ENCODE peak calls at places on chromosomes 12 and 14, in nine cellular contexts. Y is GM23248, C is HCT116, H is fibroblast of lung, T is lung, B is right cardiac atrium, F is uterus, Z is mesenchymal stem cell, D is cardiac muscle cell. P is an unnamed sample.

GRCh38 chr14:67335781-67336180 is 23.8 kb downstream of the ATP6V1D start:
- DNase-seq in D (peak), F (no peak), C (peak), Y (peak), Z (peak), B (no peak), T (no peak), H (no peak), P (no peak)

GRCh38 chr14:96100171-96101064 is 61.3 kb downstream of the C14orf132 start:
- DNase-seq in F (peak), Y (peak), Z (peak), C (peak), H (peak), D (peak), T (peak), B (peak), P (peak)

GRCh38 chr14:72947366-72948160 is 21.3 kb downstream of the DCAF4 start:
- DNase-seq in D (no peak), B (no peak), Y (peak), F (no peak), T (no peak), H (peak), C (no peak), Z (no peak), P (no peak)

GRCh38 chr12:49964849-49965624 is 3.4 kb downstream of the AQP5 start:
- DNase-seq in Z (no peak), T (no peak), C (no peak), Y (no peak), D (no peak), F (no peak), B (no peak), H (no peak), P (no peak)

GRCh38 chr14:67285876-67286452 is 44.7 kb downstream of the PALS1 start:
- DNase-seq in B (no peak), D (peak), F (no peak), H (peak), T (no peak), C (peak), Y (peak), Z (peak), P (no peak)

GRCh38 chr14:101492716-101493115 is 68.6 kb upstream of the DIO3 start:
- DNase-seq in T (no peak), D (no peak), H (no peak), Y (no peak), Z (no peak), F (peak), B (peak), C (no peak), P (no peak)

GRCh38 chr12:117803013-117803412 is 165.8 kb downstream of the KSR2 start:
- DNase-seq in Y (no peak), B (no peak), T (no peak), C (no peak), Z (no peak), F (no peak), D (no peak), H (no peak), P (no peak)

GRCh38 chr12:89278862-89279261 is 73.4 kb downstream of the DUSP6 start:
- DNase-seq in Z (no peak), C (no peak), D (no peak), Y (no peak), H (no peak), B (no peak), F (no peak), T (no peak), P (no peak)

GRCh38 chr14:68111733-68112270 is 292.2 kb downstream of the RAD51B start:
- DNase-seq in C (no peak), T (no peak), F (no peak), B (no peak), Y (no peak), D (no peak), Z (no peak), H (no peak), P (no peak)

GRCh38 chr14:74324945-74325361 is 22.2 kb upstream of the ABCD4 start:
- DNase-seq in D (peak), B (no peak), Z (peak), C (no peak), H (no peak), Y (peak), F (no peak), T (no peak), P (no peak)

GRCh38 chr12:98894412-98895085 is 249.5 kb downstream of the APAF1 start:
- DNase-seq in H (no peak), Z (no peak), Y (peak), C (no peak), D (peak), F (no peak), B (peak), T (no peak), P (no peak)

GRCh38 chr14:72597834-72598233 is 296.1 kb downstream of the DPF3 start:
- DNase-seq in H (no peak), Y (no peak), B (no peak), D (no peak), T (no peak), F (no peak), C (no peak), Z (no peak), P (no peak)

GRCh38 chr14:22920697-22921096 is 1.7 kb upstream of the RBM23 start:
- DNase-seq in D (no peak), H (no peak), Z (no peak), C (no peak), T (no peak), B (no peak), F (no peak), Y (no peak), P (no peak)

GRCh38 chr12:28578361-28578760 is 388.1 kb downstream of the CCDC91 start:
- DNase-seq in C (no peak), F (peak), D (no peak), H (peak), T (no peak), Y (peak), B (no peak), Z (no peak), P (no peak)

GRCh38 chr12:1606021-1606622 is 11.7 kb upstream of the FBXL14 start:
- DNase-seq in B (peak), C (peak), T (peak), Z (peak), H (peak), Y (peak), D (peak), F (peak), P (peak)

GRCh38 chr14:68956728-68957127 is 22.4 kb downstream of the ACTN1 start:
- DNase-seq in C (no peak), F (no peak), H (no peak), T (no peak), Y (peak), D (no peak), B (no peak), Z (peak), P (no peak)

GRCh38 chr12:99418379-99418778 is 229.2 kb upstream of the GARIN6 start:
- DNase-seq in B (no peak), D (no peak), Z (no peak), H (no peak), C (no peak), F (no peak), T (no peak), Y (no peak), P (no peak)

GRCh38 chr12:25864287-25864686 is 94.2 kb upstream of the RASSF8 start:
- DNase-seq in F (no peak), T (no peak), C (no peak), Z (peak), Y (peak), D (no peak), B (no peak), H (peak), P (no peak)

GRCh38 chr12:121025442-121026226 is 9.3 kb upstream of the C12orf43 start:
- DNase-seq in C (no peak), T (no peak), F (no peak), H (no peak), D (no peak), Z (no peak), B (no peak), Y (peak), P (no peak)

GRCh38 chr12:87848248-87848868 is 180.8 kb downstream of the C12orf50 start:
- DNase-seq in H (peak), Z (peak), Y (peak), B (no peak), C (peak), D (peak), T (no peak), F (no peak), P (no peak)

GRCh38 chr12:92129609-92130008 is 16.0 kb downstream of the BTG1 start:
- DNase-seq in F (no peak), C (no peak), Y (no peak), B (no peak), H (no peak), T (no peak), D (no peak), Z (no peak), P (no peak)

GRCh38 chr14:96934961-96935360 is 137.8 kb downstream of the VRK1 start:
- DNase-seq in B (no peak), F (no peak), D (no peak), Y (no peak), T (no peak), Z (no peak), C (no peak), H (no peak), P (no peak)

GRCh38 chr14:101965796-101966718 is 1.7 kb downstream of the DYNC1H1 start:
- DNase-seq in C (no peak), Y (peak), B (no peak), H (peak), F (no peak), Z (peak), T (no peak), D (no peak), P (no peak)

GRCh38 chr12:16606936-16607335 is 974 bp upstream of the LMO3 start:
- DNase-seq in D (peak), H (no peak), Y (no peak), B (peak), T (no peak), F (peak), C (no peak), Z (no peak), P (no peak)

GRCh38 chr14:64438181-64438839 is 27.0 kb upstream of the AKAP5 start:
- DNase-seq in B (no peak), C (peak), D (no peak), F (no peak), Z (peak), H (peak), Y (peak), T (no peak), P (no peak)

GRCh38 chr12:51326762-51327439 is 2.9 kb upstream of the BIN2 start:
- DNase-seq in Z (peak), F (no peak), D (no peak), H (peak), B (peak), C (no peak), T (no peak), Y (peak), P (no peak)

GRCh38 chr12:74890237-74890599 is 319.4 kb downstream of the KCNC2 start:
- DNase-seq in F (no peak), Y (peak), D (peak), H (peak), B (no peak), Z (peak), T (no peak), C (peak), P (no peak)

GRCh38 chr12:102023343-102023930 is 38.4 kb downstream of the WASHC3 start:
- DNase-seq in H (peak), T (no peak), F (no peak), Z (peak), D (no peak), Y (peak), B (no peak), C (no peak), P (no peak)

GRCh38 chr12:124422142-124422569 is 127.3 kb downstream of the RFLNA start:
- DNase-seq in Y (peak), B (peak), D (no peak), F (peak), H (no peak), Z (no peak), T (peak), C (no peak), P (no peak)

GRCh38 chr12:42145552-42146215 is 1.0 kb upstream of the GXYLT1 start:
- DNase-seq in H (no peak), B (no peak), Z (peak), D (peak), F (no peak), Y (no peak), T (no peak), C (no peak), P (no peak)

GRCh38 chr12:12008232-12008850 is 62.4 kb upstream of the BCL2L14 start:
- DNase-seq in D (no peak), B (no peak), Z (no peak), T (no peak), C (no peak), H (peak), Y (no peak), F (no peak), P (no peak)

GRCh38 chr12:120783197-120783596 is 57.6 kb downstream of the ACADS start:
- DNase-seq in Z (peak), H (peak), Y (peak), F (no peak), C (peak), D (no peak), B (no peak), T (no peak), P (no peak)

GRCh38 chr12:63129927-63130326 is 21.1 kb downstream of the AVPR1A start:
- DNase-seq in D (no peak), T (no peak), H (no peak), Y (no peak), Z (no peak), B (no peak), C (no peak), F (no peak), P (no peak)

GRCh38 chr12:75437564-75437963 is 43.0 kb upstream of the GLIPR1 start:
- DNase-seq in Y (peak), C (no peak), F (no peak), T (no peak), D (no peak), B (no peak), Z (peak), H (peak), P (no peak)

GRCh38 chr14:89921346-89921745 is 33.2 kb downstream of the EFCAB11 start:
- DNase-seq in Z (no peak), F (no peak), Y (peak), D (no peak), T (no peak), H (peak), B (no peak), C (no peak), P (no peak)

GRCh38 chr14:99524091-99524661 is 43.0 kb downstream of the CCNK start:
- DNase-seq in D (no peak), T (no peak), Y (no peak), F (no peak), H (peak), Z (peak), B (peak), C (no peak), P (no peak)

GRCh38 chr12:104653730-104654328 is 197.1 kb downstream of the CHST11 start:
- DNase-seq in B (no peak), Z (no peak), Y (peak), F (no peak), H (no peak), C (no peak), T (no peak), D (no peak), P (no peak)

DNA sequence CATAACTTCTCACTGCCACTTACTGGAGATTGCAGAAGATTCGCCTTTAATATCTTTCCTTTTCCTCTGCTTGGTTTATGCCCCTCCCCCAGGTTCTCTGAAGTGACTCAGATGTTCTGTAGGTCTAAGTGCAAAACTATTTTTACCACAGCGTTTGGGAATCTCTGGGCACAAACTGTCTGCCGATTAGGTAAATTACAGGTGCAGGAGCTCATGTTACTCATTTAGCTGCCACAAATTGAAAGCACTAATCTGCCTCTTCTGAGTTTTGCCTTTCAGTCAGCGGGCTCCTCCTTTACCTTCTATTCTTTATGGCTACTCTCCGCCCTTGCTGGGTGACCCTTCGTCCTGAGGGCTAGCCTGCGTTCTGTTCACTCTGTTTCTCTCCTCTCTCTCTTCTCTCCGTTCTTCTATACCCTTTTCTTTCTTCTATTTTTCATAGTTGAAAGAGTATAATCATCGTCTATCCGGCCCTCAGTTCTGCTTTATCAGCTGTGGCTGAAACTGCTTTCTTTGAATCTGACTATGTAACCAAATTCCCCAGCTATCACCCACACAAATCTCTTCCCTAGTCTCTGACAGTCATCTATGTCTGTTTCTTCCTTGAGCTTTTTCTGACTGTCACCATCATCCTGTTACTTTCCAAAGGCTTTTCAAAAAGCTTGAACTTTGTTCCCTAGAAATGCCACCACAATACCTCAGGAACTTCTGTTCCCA is 4.4 kb upstream of the MYF6 start:
- DNase-seq in Z (peak), H (peak), T (no peak), F (no peak), C (no peak), Y (peak), D (peak), B (no peak), P (no peak)
- H3K4me3 ChIP-seq in Z (no peak), H (no peak), T (no peak), F (no peak), C (no peak), Y (peak), D (no peak), B (peak), P (no peak)

GRCh38 chr12:32949815-32950214 is 53.2 kb upstream of the PKP2 start:
- DNase-seq in F (no peak), Z (no peak), D (no peak), C (no peak), B (no peak), H (no peak), Y (no peak), T (no peak), P (no peak)

GRCh38 chr12:32944195-32944594 is 47.6 kb upstream of the PKP2 start:
- DNase-seq in T (no peak), C (no peak), F (no peak), D (no peak), Y (no peak), Z (no peak), B (no peak), H (no peak), P (no peak)

GRCh38 chr12:32947203-32947795 is 50.7 kb upstream of the PKP2 start:
- DNase-seq in F (no peak), T (no peak), B (no peak), Y (no peak), D (peak), Z (peak), H (no peak), C (peak), P (no peak)

DNA sequence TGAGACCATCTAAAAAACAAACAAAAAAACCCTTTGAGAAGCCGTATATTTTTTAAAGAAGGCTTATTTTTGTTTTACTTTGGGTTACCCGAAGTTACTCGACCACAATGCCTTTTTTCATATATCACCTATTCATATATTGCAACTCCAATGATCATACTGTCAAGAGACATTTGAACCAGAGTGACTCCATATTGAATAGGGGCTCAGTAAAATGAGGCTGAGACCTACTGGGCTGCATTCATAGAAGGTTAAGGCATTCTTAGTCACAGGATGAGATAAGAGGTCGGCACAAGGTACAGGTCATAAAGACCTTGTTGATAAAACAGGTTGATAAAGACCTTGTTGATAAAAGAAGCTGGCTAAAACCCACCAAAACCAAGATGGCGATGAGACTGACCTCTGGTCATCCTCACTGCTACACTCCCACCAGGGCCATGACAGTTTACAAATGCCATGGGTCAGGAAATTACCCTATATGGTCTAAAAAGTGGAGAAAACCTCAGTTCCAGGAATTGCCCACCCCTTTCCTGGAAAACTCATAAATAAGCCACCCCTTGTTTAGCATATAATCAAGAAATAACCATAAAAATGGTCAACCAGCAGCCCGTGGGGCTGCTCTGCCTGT is 50.0 kb upstream of the PKP2 start:
- DNase-seq in H (no peak), F (no peak), Z (no peak), Y (no peak), T (no peak), D (no peak), C (no peak), B (no peak), P (no peak)
- H3K27ac ChIP-seq in H (no peak), F (no peak), Z (no peak), Y (no peak), T (no peak), D (peak), C (no peak), B (no peak), P (no peak)

GRCh38 chr12:65731771-65732170 is 92.5 kb upstream of the HMGA2 start:
- DNase-seq in Y (no peak), B (no peak), Z (no peak), D (no peak), C (no peak), T (no peak), F (no peak), H (no peak), P (no peak)

GRCh38 chr12:65728913-65729793 is 95.1 kb upstream of the HMGA2 start:
- DNase-seq in H (peak), Y (peak), C (peak), B (peak), F (no peak), Z (peak), D (peak), T (no peak), P (no peak)

GRCh38 chr12:65725376-65725775 is 98.9 kb upstream of the HMGA2 start:
- DNase-seq in B (no peak), H (peak), C (peak), T (no peak), Y (peak), Z (peak), F (no peak), D (no peak), P (no peak)

GRCh38 chr12:65734226-65734625 is 90.1 kb upstream of the HMGA2 start:
- DNase-seq in B (no peak), D (no peak), H (no peak), C (no peak), Z (no peak), F (no peak), T (no peak), Y (no peak), P (no peak)

DNA sequence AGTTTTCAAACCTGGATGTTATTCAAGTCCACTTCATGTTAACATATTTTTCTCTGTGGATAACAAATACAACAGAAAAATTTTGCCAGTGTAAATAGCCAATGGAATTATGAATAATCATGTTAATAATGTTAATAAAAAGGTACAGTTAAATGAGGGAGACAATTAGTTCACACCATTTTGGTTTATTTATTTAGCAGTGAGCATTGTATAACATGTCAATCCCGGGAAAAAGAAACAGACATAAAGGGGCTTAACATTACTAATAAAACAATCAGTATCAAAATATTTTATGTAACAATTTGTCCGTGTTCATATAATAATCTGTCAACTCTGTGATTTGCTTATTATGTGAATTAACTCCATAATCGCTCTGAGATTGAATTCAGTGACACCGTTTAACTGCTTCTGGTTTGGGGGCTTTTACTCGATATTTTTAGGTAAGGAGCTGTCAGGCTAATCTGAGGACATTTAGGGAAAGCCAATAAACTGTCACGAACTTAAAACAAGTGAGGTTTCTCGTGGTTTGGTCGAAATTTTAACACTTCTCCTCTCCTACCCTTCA is 95.9 kb upstream of the HMGA2 start:
- DNase-seq in H (no peak), Y (peak), F (no peak), B (no peak), T (no peak), Z (peak), C (no peak), D (no peak), P (no peak)
- H3K4me3 ChIP-seq in H (peak), Y (peak), F (no peak), B (no peak), T (no peak), Z (no peak), C (peak), D (peak), P (no peak)

GRCh38 chr12:96237465-96238077 is 43.4 kb downstream of the ELK3 start:
- DNase-seq in F (peak), D (no peak), Y (peak), H (peak), Z (peak), C (no peak), T (no peak), B (peak), P (peak)
- H3K27ac ChIP-seq in F (peak), D (peak), Y (peak), H (peak), Z (peak), C (no peak), T (peak), B (peak), P (peak)

GRCh38 chr12:122870867-122871664 is 24.9 kb downstream of the VPS37B start:
- DNase-seq in Z (peak), D (no peak), B (peak), H (peak), C (no peak), T (no peak), F (no peak), Y (peak), P (no peak)
- H3K4me3 ChIP-seq in Z (no peak), D (no peak), B (peak), H (peak), C (no peak), T (no peak), F (no peak), Y (peak), P (peak)